ENCODE peak calls at places on chromosomes 12 and 14, in eight cellular contexts. One of them, this sample, is unnamed.
A peak's percentile ranks its signal among the peaks of the same experiment; 100 is the strongest.

GRCh38 chr12:75985566-75985965 is 46.0 kb downstream of the PHLDA1 start:
- DNase-seq in caudate nucleus: no peak
- DNase-seq in IMR-90: no peak
- DNase-seq in nucleus accumbens: no peak
- DNase-seq in putamen: no peak
- DNase-seq in stimulated activated CD8-positive, alpha-beta memory T cell treated with anti-CD3 and anti-CD28 coated beads, Interleukin-15, amount 100 ng/mL, for 24 hours: no peak
- DNase-seq in WERI-Rb-1: no peak
- DNase-seq in NCI-H2029 treated with DMSO at 0.1 percent for 48 hours: no peak
- DNase-seq in this sample: no peak

GRCh38 chr12:52926596-52927241 is 21.8 kb upstream of the KRT8 start:
- DNase-seq in IMR-90: no peak
- DNase-seq in NCI-H2029 treated with DMSO at 0.1 percent for 48 hours: no peak
- DNase-seq in putamen: no peak
- DNase-seq in WERI-Rb-1: no peak
- DNase-seq in stimulated activated CD8-positive, alpha-beta memory T cell treated with anti-CD3 and anti-CD28 coated beads, Interleukin-15, amount 100 ng/mL, for 24 hours: no peak
- DNase-seq in caudate nucleus: no peak
- DNase-seq in nucleus accumbens: no peak
- DNase-seq in this sample: no peak

GRCh38 chr12:24111101-24111500 is 161.6 kb upstream of the SOX5 start:
- DNase-seq in IMR-90: peak; percentile 79
- DNase-seq in caudate nucleus: no peak
- DNase-seq in WERI-Rb-1: no peak
- DNase-seq in stimulated activated CD8-positive, alpha-beta memory T cell treated with anti-CD3 and anti-CD28 coated beads, Interleukin-15, amount 100 ng/mL, for 24 hours: no peak
- DNase-seq in putamen: no peak
- DNase-seq in nucleus accumbens: no peak
- DNase-seq in NCI-H2029 treated with DMSO at 0.1 percent for 48 hours: no peak
- DNase-seq in this sample: peak; percentile 4

GRCh38 chr12:105799103-105799502 is 339.7 kb downstream of the NUAK1 start:
- DNase-seq in IMR-90: no peak
- DNase-seq in putamen: no peak
- DNase-seq in nucleus accumbens: no peak
- DNase-seq in NCI-H2029 treated with DMSO at 0.1 percent for 48 hours: no peak
- DNase-seq in stimulated activated CD8-positive, alpha-beta memory T cell treated with anti-CD3 and anti-CD28 coated beads, Interleukin-15, amount 100 ng/mL, for 24 hours: no peak
- DNase-seq in caudate nucleus: no peak
- DNase-seq in WERI-Rb-1: no peak
- DNase-seq in this sample: no peak

GRCh38 chr14:72619881-72620280 is 274.0 kb downstream of the DPF3 start:
- DNase-seq in putamen: no peak
- DNase-seq in nucleus accumbens: no peak
- DNase-seq in IMR-90: no peak
- DNase-seq in NCI-H2029 treated with DMSO at 0.1 percent for 48 hours: no peak
- DNase-seq in caudate nucleus: no peak
- DNase-seq in WERI-Rb-1: no peak
- DNase-seq in stimulated activated CD8-positive, alpha-beta memory T cell treated with anti-CD3 and anti-CD28 coated beads, Interleukin-15, amount 100 ng/mL, for 24 hours: no peak
- DNase-seq in this sample: no peak

GRCh38 chr12:22684526-22685118 is 59.7 kb downstream of the ETNK1 start:
- DNase-seq in WERI-Rb-1: no peak
- DNase-seq in caudate nucleus: no peak
- DNase-seq in IMR-90: peak; percentile 59
- DNase-seq in stimulated activated CD8-positive, alpha-beta memory T cell treated with anti-CD3 and anti-CD28 coated beads, Interleukin-15, amount 100 ng/mL, for 24 hours: no peak
- DNase-seq in NCI-H2029 treated with DMSO at 0.1 percent for 48 hours: no peak
- DNase-seq in putamen: peak; percentile 22
- DNase-seq in nucleus accumbens: no peak
- DNase-seq in this sample: peak; percentile 73

GRCh38 chr12:53994691-53995310 is 5.2 kb upstream of the HOXC9 start:
- DNase-seq in IMR-90: no peak
- DNase-seq in stimulated activated CD8-positive, alpha-beta memory T cell treated with anti-CD3 and anti-CD28 coated beads, Interleukin-15, amount 100 ng/mL, for 24 hours: no peak
- DNase-seq in nucleus accumbens: no peak
- DNase-seq in putamen: no peak
- DNase-seq in NCI-H2029 treated with DMSO at 0.1 percent for 48 hours: no peak
- DNase-seq in caudate nucleus: no peak
- DNase-seq in WERI-Rb-1: no peak
- DNase-seq in this sample: no peak

GRCh38 chr12:13205809-13206559 is 9.5 kb downstream of the EMP1 start:
- DNase-seq in nucleus accumbens: no peak
- DNase-seq in WERI-Rb-1: no peak
- DNase-seq in caudate nucleus: no peak
- DNase-seq in IMR-90: peak; percentile 99
- DNase-seq in NCI-H2029 treated with DMSO at 0.1 percent for 48 hours: no peak
- DNase-seq in stimulated activated CD8-positive, alpha-beta memory T cell treated with anti-CD3 and anti-CD28 coated beads, Interleukin-15, amount 100 ng/mL, for 24 hours: no peak
- DNase-seq in putamen: no peak
- DNase-seq in this sample: peak; percentile 97

GRCh38 chr12:42099433-42099832 is 45.2 kb downstream of the GXYLT1 start:
- DNase-seq in stimulated activated CD8-positive, alpha-beta memory T cell treated with anti-CD3 and anti-CD28 coated beads, Interleukin-15, amount 100 ng/mL, for 24 hours: no peak
- DNase-seq in NCI-H2029 treated with DMSO at 0.1 percent for 48 hours: no peak
- DNase-seq in nucleus accumbens: no peak
- DNase-seq in caudate nucleus: no peak
- DNase-seq in WERI-Rb-1: no peak
- DNase-seq in IMR-90: no peak
- DNase-seq in putamen: no peak
- DNase-seq in this sample: no peak

GRCh38 chr12:121774968-121775474 is 18.5 kb downstream of the RHOF start:
- DNase-seq in IMR-90: no peak
- DNase-seq in nucleus accumbens: no peak
- DNase-seq in putamen: peak; percentile 58
- DNase-seq in caudate nucleus: no peak
- DNase-seq in stimulated activated CD8-positive, alpha-beta memory T cell treated with anti-CD3 and anti-CD28 coated beads, Interleukin-15, amount 100 ng/mL, for 24 hours: no peak
- DNase-seq in WERI-Rb-1: no peak
- DNase-seq in NCI-H2029 treated with DMSO at 0.1 percent for 48 hours: no peak
- DNase-seq in this sample: no peak

GRCh38 chr12:57460457-57461325 is 1.1 kb downstream of the GLI1 start:
- DNase-seq in WERI-Rb-1: no peak
- DNase-seq in putamen: no peak
- DNase-seq in stimulated activated CD8-positive, alpha-beta memory T cell treated with anti-CD3 and anti-CD28 coated beads, Interleukin-15, amount 100 ng/mL, for 24 hours: no peak
- DNase-seq in nucleus accumbens: no peak
- DNase-seq in IMR-90: no peak
- DNase-seq in caudate nucleus: no peak
- DNase-seq in NCI-H2029 treated with DMSO at 0.1 percent for 48 hours: no peak
- DNase-seq in this sample: no peak

GRCh38 chr14:97267509-97267908 is 470.3 kb downstream of the VRK1 start:
- DNase-seq in nucleus accumbens: no peak
- DNase-seq in putamen: no peak
- DNase-seq in WERI-Rb-1: no peak
- DNase-seq in IMR-90: no peak
- DNase-seq in stimulated activated CD8-positive, alpha-beta memory T cell treated with anti-CD3 and anti-CD28 coated beads, Interleukin-15, amount 100 ng/mL, for 24 hours: no peak
- DNase-seq in caudate nucleus: no peak
- DNase-seq in NCI-H2029 treated with DMSO at 0.1 percent for 48 hours: no peak
- DNase-seq in this sample: no peak

GRCh38 chr14:99667045-99667444 is 17.1 kb upstream of the CYP46A1 start:
- DNase-seq in nucleus accumbens: no peak
- DNase-seq in NCI-H2029 treated with DMSO at 0.1 percent for 48 hours: no peak
- DNase-seq in caudate nucleus: no peak
- DNase-seq in stimulated activated CD8-positive, alpha-beta memory T cell treated with anti-CD3 and anti-CD28 coated beads, Interleukin-15, amount 100 ng/mL, for 24 hours: no peak
- DNase-seq in IMR-90: no peak
- DNase-seq in putamen: no peak
- DNase-seq in WERI-Rb-1: peak; percentile 31
- DNase-seq in this sample: no peak

GRCh38 chr12:62191747-62192485 is 68.3 kb upstream of the USP15 start:
- DNase-seq in caudate nucleus: no peak
- DNase-seq in putamen: no peak
- DNase-seq in NCI-H2029 treated with DMSO at 0.1 percent for 48 hours: no peak
- DNase-seq in IMR-90: no peak
- DNase-seq in nucleus accumbens: no peak
- DNase-seq in stimulated activated CD8-positive, alpha-beta memory T cell treated with anti-CD3 and anti-CD28 coated beads, Interleukin-15, amount 100 ng/mL, for 24 hours: no peak
- DNase-seq in WERI-Rb-1: peak; percentile 60
- DNase-seq in this sample: peak; percentile 28

GRCh38 chr12:53012928-53013327 is 6.7 kb downstream of the EIF4B start:
- DNase-seq in NCI-H2029 treated with DMSO at 0.1 percent for 48 hours: no peak
- DNase-seq in stimulated activated CD8-positive, alpha-beta memory T cell treated with anti-CD3 and anti-CD28 coated beads, Interleukin-15, amount 100 ng/mL, for 24 hours: no peak
- DNase-seq in nucleus accumbens: no peak
- DNase-seq in putamen: no peak
- DNase-seq in caudate nucleus: no peak
- DNase-seq in IMR-90: no peak
- DNase-seq in WERI-Rb-1: no peak
- DNase-seq in this sample: no peak

GRCh38 chr14:99143793-99144192 is 128.2 kb downstream of the BCL11B start:
- DNase-seq in putamen: no peak
- DNase-seq in nucleus accumbens: no peak
- DNase-seq in stimulated activated CD8-positive, alpha-beta memory T cell treated with anti-CD3 and anti-CD28 coated beads, Interleukin-15, amount 100 ng/mL, for 24 hours: no peak
- DNase-seq in NCI-H2029 treated with DMSO at 0.1 percent for 48 hours: no peak
- DNase-seq in IMR-90: no peak
- DNase-seq in WERI-Rb-1: no peak
- DNase-seq in caudate nucleus: no peak
- DNase-seq in this sample: no peak

GRCh38 chr14:77853919-77854318 is 54.0 kb downstream of the ADCK1 start:
- DNase-seq in putamen: no peak
- DNase-seq in WERI-Rb-1: no peak
- DNase-seq in stimulated activated CD8-positive, alpha-beta memory T cell treated with anti-CD3 and anti-CD28 coated beads, Interleukin-15, amount 100 ng/mL, for 24 hours: no peak
- DNase-seq in caudate nucleus: no peak
- DNase-seq in nucleus accumbens: no peak
- DNase-seq in NCI-H2029 treated with DMSO at 0.1 percent for 48 hours: no peak
- DNase-seq in IMR-90: no peak
- DNase-seq in this sample: no peak

GRCh38 chr14:24513009-24513408 is 4.9 kb upstream of the CMA1 start:
- DNase-seq in caudate nucleus: no peak
- DNase-seq in IMR-90: no peak
- DNase-seq in nucleus accumbens: no peak
- DNase-seq in stimulated activated CD8-positive, alpha-beta memory T cell treated with anti-CD3 and anti-CD28 coated beads, Interleukin-15, amount 100 ng/mL, for 24 hours: no peak
- DNase-seq in WERI-Rb-1: no peak
- DNase-seq in putamen: no peak
- DNase-seq in NCI-H2029 treated with DMSO at 0.1 percent for 48 hours: no peak
- DNase-seq in this sample: peak; percentile 4

GRCh38 chr14:92556863-92557543 is 43.4 kb downstream of the RIN3 start:
- DNase-seq in IMR-90: no peak
- DNase-seq in NCI-H2029 treated with DMSO at 0.1 percent for 48 hours: no peak
- DNase-seq in nucleus accumbens: no peak
- DNase-seq in caudate nucleus: no peak
- DNase-seq in WERI-Rb-1: no peak
- DNase-seq in stimulated activated CD8-positive, alpha-beta memory T cell treated with anti-CD3 and anti-CD28 coated beads, Interleukin-15, amount 100 ng/mL, for 24 hours: no peak
- DNase-seq in putamen: no peak
- DNase-seq in this sample: no peak

GRCh38 chr12:46516933-46517578 is 144.5 kb upstream of the SLC38A2 start:
- DNase-seq in nucleus accumbens: no peak
- DNase-seq in IMR-90: no peak
- DNase-seq in stimulated activated CD8-positive, alpha-beta memory T cell treated with anti-CD3 and anti-CD28 coated beads, Interleukin-15, amount 100 ng/mL, for 24 hours: no peak
- DNase-seq in WERI-Rb-1: no peak
- DNase-seq in putamen: no peak
- DNase-seq in caudate nucleus: no peak
- DNase-seq in NCI-H2029 treated with DMSO at 0.1 percent for 48 hours: no peak
- DNase-seq in this sample: no peak

GRCh38 chr14:104863131-104863862 is 1.8 kb upstream of the CEP170B start:
- DNase-seq in caudate nucleus: no peak
- DNase-seq in IMR-90: no peak
- DNase-seq in NCI-H2029 treated with DMSO at 0.1 percent for 48 hours: no peak
- DNase-seq in WERI-Rb-1: no peak
- DNase-seq in nucleus accumbens: no peak
- DNase-seq in putamen: no peak
- DNase-seq in stimulated activated CD8-positive, alpha-beta memory T cell treated with anti-CD3 and anti-CD28 coated beads, Interleukin-15, amount 100 ng/mL, for 24 hours: no peak
- DNase-seq in this sample: no peak

GRCh38 chr12:62643470-62643869 is 176.8 kb downstream of the MON2 start:
- DNase-seq in NCI-H2029 treated with DMSO at 0.1 percent for 48 hours: no peak
- DNase-seq in IMR-90: peak; percentile 10
- DNase-seq in WERI-Rb-1: no peak
- DNase-seq in putamen: no peak
- DNase-seq in nucleus accumbens: no peak
- DNase-seq in caudate nucleus: no peak
- DNase-seq in stimulated activated CD8-positive, alpha-beta memory T cell treated with anti-CD3 and anti-CD28 coated beads, Interleukin-15, amount 100 ng/mL, for 24 hours: no peak
- DNase-seq in this sample: no peak

GRCh38 chr12:85920324-85920947 is 46.3 kb downstream of the NTS start:
- DNase-seq in stimulated activated CD8-positive, alpha-beta memory T cell treated with anti-CD3 and anti-CD28 coated beads, Interleukin-15, amount 100 ng/mL, for 24 hours: no peak
- DNase-seq in IMR-90: peak; percentile 6
- DNase-seq in NCI-H2029 treated with DMSO at 0.1 percent for 48 hours: peak; percentile 30
- DNase-seq in nucleus accumbens: no peak
- DNase-seq in caudate nucleus: no peak
- DNase-seq in putamen: no peak
- DNase-seq in WERI-Rb-1: no peak
- DNase-seq in this sample: peak; percentile 53

GRCh38 chr12:101204598-101205304 is 5.3 kb downstream of the SLC5A8 start:
- DNase-seq in caudate nucleus: no peak
- DNase-seq in IMR-90: no peak
- DNase-seq in putamen: no peak
- DNase-seq in nucleus accumbens: no peak
- DNase-seq in WERI-Rb-1: no peak
- DNase-seq in stimulated activated CD8-positive, alpha-beta memory T cell treated with anti-CD3 and anti-CD28 coated beads, Interleukin-15, amount 100 ng/mL, for 24 hours: no peak
- DNase-seq in NCI-H2029 treated with DMSO at 0.1 percent for 48 hours: no peak
- DNase-seq in this sample: no peak

GRCh38 chr12:73935817-73936216 is 601.8 kb upstream of the ATXN7L3B start:
- DNase-seq in WERI-Rb-1: no peak
- DNase-seq in NCI-H2029 treated with DMSO at 0.1 percent for 48 hours: peak; percentile 5
- DNase-seq in caudate nucleus: no peak
- DNase-seq in stimulated activated CD8-positive, alpha-beta memory T cell treated with anti-CD3 and anti-CD28 coated beads, Interleukin-15, amount 100 ng/mL, for 24 hours: no peak
- DNase-seq in putamen: no peak
- DNase-seq in IMR-90: no peak
- DNase-seq in nucleus accumbens: no peak
- DNase-seq in this sample: no peak

GRCh38 chr12:57459750-57460400 is at the start of gene GLI1:
- DNase-seq in NCI-H2029 treated with DMSO at 0.1 percent for 48 hours: no peak
- DNase-seq in caudate nucleus: no peak
- DNase-seq in nucleus accumbens: no peak
- DNase-seq in WERI-Rb-1: no peak
- DNase-seq in putamen: no peak
- DNase-seq in IMR-90: peak; percentile 28
- DNase-seq in stimulated activated CD8-positive, alpha-beta memory T cell treated with anti-CD3 and anti-CD28 coated beads, Interleukin-15, amount 100 ng/mL, for 24 hours: no peak
- DNase-seq in this sample: no peak

GRCh38 chr14:106094654-106095189 is 568.3 kb downstream of the TMEM121 start:
- DNase-seq in NCI-H2029 treated with DMSO at 0.1 percent for 48 hours: no peak
- DNase-seq in IMR-90: no peak
- DNase-seq in nucleus accumbens: no peak
- DNase-seq in putamen: no peak
- DNase-seq in stimulated activated CD8-positive, alpha-beta memory T cell treated with anti-CD3 and anti-CD28 coated beads, Interleukin-15, amount 100 ng/mL, for 24 hours: peak; percentile 40
- DNase-seq in WERI-Rb-1: peak; percentile 65
- DNase-seq in caudate nucleus: no peak
- DNase-seq in this sample: no peak

GRCh38 chr12:10365716-10366433 is 24.0 kb downstream of the KLRK1 start:
- DNase-seq in stimulated activated CD8-positive, alpha-beta memory T cell treated with anti-CD3 and anti-CD28 coated beads, Interleukin-15, amount 100 ng/mL, for 24 hours: no peak
- DNase-seq in WERI-Rb-1: no peak
- DNase-seq in NCI-H2029 treated with DMSO at 0.1 percent for 48 hours: peak; percentile 71
- DNase-seq in IMR-90: peak; percentile 33
- DNase-seq in nucleus accumbens: no peak
- DNase-seq in caudate nucleus: no peak
- DNase-seq in putamen: peak; percentile 46
- DNase-seq in this sample: peak; percentile 47

GRCh38 chr12:70559390-70559789 is 77.8 kb downstream of the PTPRB start:
- DNase-seq in nucleus accumbens: no peak
- DNase-seq in stimulated activated CD8-positive, alpha-beta memory T cell treated with anti-CD3 and anti-CD28 coated beads, Interleukin-15, amount 100 ng/mL, for 24 hours: no peak
- DNase-seq in putamen: no peak
- DNase-seq in NCI-H2029 treated with DMSO at 0.1 percent for 48 hours: no peak
- DNase-seq in IMR-90: no peak
- DNase-seq in caudate nucleus: no peak
- DNase-seq in WERI-Rb-1: no peak
- DNase-seq in this sample: no peak

This sample was measured in fibroblast of the aortic adventitia.